ENCODE peak calls at places on chromosomes 4 and X, in six cellular contexts. One of them, this sample, is unnamed.
A peak's percentile ranks its signal among the peaks of the same experiment; 100 is the strongest.

GRCh38 chr4:41443340-41444079 is 94.4 kb upstream of the LIMCH1 start:
- DNase-seq in adrenal gland: no peak
- DNase-seq in Peyer's patch: no peak
- DNase-seq in transverse colon: no peak
- DNase-seq in ovary: no peak
- DNase-seq in A549: no peak
- DNase-seq in this sample: no peak

GRCh38 chr4:152278505-152279301 is 257.2 kb downstream of the FBXW7 start:
- DNase-seq in transverse colon: peak; percentile 39
- DNase-seq in Peyer's patch: peak; percentile 61
- DNase-seq in ovary: no peak
- DNase-seq in A549: no peak
- DNase-seq in adrenal gland: no peak
- DNase-seq in this sample: no peak

GRCh38 chrX:123860506-123860840 is 620 bp downstream of the XIAP start:
- DNase-seq in ovary: no peak
- DNase-seq in A549: peak; percentile 36
- DNase-seq in transverse colon: peak; percentile 62
- DNase-seq in adrenal gland: no peak
- DNase-seq in Peyer's patch: no peak
- DNase-seq in this sample: no peak

GRCh38 chr4:4284827-4285618 is 4.9 kb downstream of the LYAR start:
- DNase-seq in transverse colon: peak; percentile 73
- DNase-seq in A549: no peak
- DNase-seq in adrenal gland: no peak
- DNase-seq in Peyer's patch: peak; percentile 62
- DNase-seq in ovary: no peak
- DNase-seq in this sample: no peak

GRCh38 chrX:38271154-38271716 is 50.6 kb upstream of the SRPX start:
- DNase-seq in ovary: no peak
- DNase-seq in adrenal gland: no peak
- DNase-seq in transverse colon: no peak
- DNase-seq in Peyer's patch: no peak
- DNase-seq in A549: no peak
- DNase-seq in this sample: no peak

GRCh38 chrX:104343408-104344129 is 88.8 kb upstream of the ESX1 start:
- DNase-seq in transverse colon: peak; percentile 60
- DNase-seq in Peyer's patch: peak; percentile 34
- DNase-seq in adrenal gland: peak; percentile 77
- DNase-seq in ovary: no peak
- DNase-seq in A549: peak; percentile 20
- DNase-seq in this sample: no peak

GRCh38 chrX:147079974-147080373 is 265.4 kb upstream of the CXorf51A start:
- DNase-seq in Peyer's patch: no peak
- DNase-seq in ovary: no peak
- DNase-seq in adrenal gland: no peak
- DNase-seq in A549: no peak
- DNase-seq in transverse colon: no peak
- DNase-seq in this sample: no peak

GRCh38 chr4:159460408-159460807 is 357.5 kb downstream of the RAPGEF2 start:
- DNase-seq in Peyer's patch: no peak
- DNase-seq in ovary: no peak
- DNase-seq in transverse colon: no peak
- DNase-seq in adrenal gland: no peak
- DNase-seq in A549: no peak
- DNase-seq in this sample: no peak

GRCh38 chr4:82865592-82865991 is 25.4 kb downstream of the SEC31A start:
- DNase-seq in adrenal gland: no peak
- DNase-seq in ovary: no peak
- DNase-seq in Peyer's patch: no peak
- DNase-seq in transverse colon: no peak
- DNase-seq in A549: no peak
- DNase-seq in this sample: no peak

GRCh38 chrX:147550217-147550616 is 361.5 kb upstream of the FMR1 start:
- DNase-seq in ovary: peak; percentile 57
- DNase-seq in adrenal gland: peak; percentile 66
- DNase-seq in Peyer's patch: no peak
- DNase-seq in transverse colon: no peak
- DNase-seq in A549: no peak
- DNase-seq in this sample: no peak

GRCh38 chr4:73450398-73451004 is 14.5 kb downstream of the AFP start:
- DNase-seq in ovary: peak; percentile 66
- DNase-seq in A549: no peak
- DNase-seq in transverse colon: no peak
- DNase-seq in adrenal gland: no peak
- DNase-seq in Peyer's patch: no peak
- DNase-seq in this sample: peak; percentile 5

GRCh38 chr4:70688795-70689231 is 481 bp downstream of the UTP3 start:
- DNase-seq in Peyer's patch: no peak
- DNase-seq in ovary: no peak
- DNase-seq in transverse colon: peak; percentile 11
- DNase-seq in adrenal gland: no peak
- DNase-seq in A549: no peak
- DNase-seq in this sample: no peak

GRCh38 chr4:1871471-1872021 is 353 bp downstream of the NSD2 start:
- DNase-seq in transverse colon: peak; percentile 35
- DNase-seq in A549: no peak
- DNase-seq in ovary: peak; percentile 61
- DNase-seq in Peyer's patch: peak; percentile 66
- DNase-seq in adrenal gland: no peak
- DNase-seq in this sample: peak; percentile 32

GRCh38 chrX:8424941-8425340 is 39.7 kb upstream of the VCX3B start:
- DNase-seq in ovary: no peak
- DNase-seq in Peyer's patch: no peak
- DNase-seq in adrenal gland: no peak
- DNase-seq in A549: no peak
- DNase-seq in transverse colon: no peak
- DNase-seq in this sample: no peak

GRCh38 chr4:119536572-119537528 is 91.8 kb downstream of the PDE5A start:
- DNase-seq in adrenal gland: no peak
- DNase-seq in Peyer's patch: no peak
- DNase-seq in transverse colon: no peak
- DNase-seq in ovary: no peak
- DNase-seq in A549: no peak
- DNase-seq in this sample: no peak

GRCh38 chr4:86493460-86493859 is 100.7 kb upstream of the PTPN13 start:
- DNase-seq in adrenal gland: no peak
- DNase-seq in ovary: no peak
- DNase-seq in transverse colon: no peak
- DNase-seq in A549: no peak
- DNase-seq in Peyer's patch: no peak
- DNase-seq in this sample: no peak

GRCh38 chr4:70829492-70829891 is 10.2 kb downstream of the GRSF1 start:
- DNase-seq in A549: no peak
- DNase-seq in transverse colon: no peak
- DNase-seq in adrenal gland: no peak
- DNase-seq in Peyer's patch: no peak
- DNase-seq in ovary: no peak
- DNase-seq in this sample: no peak

GRCh38 chrX:25158635-25159034 is 142.9 kb upstream of the ARX start:
- DNase-seq in transverse colon: no peak
- DNase-seq in ovary: no peak
- DNase-seq in Peyer's patch: no peak
- DNase-seq in adrenal gland: no peak
- DNase-seq in A549: no peak
- DNase-seq in this sample: no peak

GRCh38 chrX:41152221-41152620 is 67.0 kb downstream of the USP9X start:
- DNase-seq in A549: no peak
- DNase-seq in ovary: no peak
- DNase-seq in Peyer's patch: no peak
- DNase-seq in transverse colon: no peak
- DNase-seq in adrenal gland: no peak
- DNase-seq in this sample: no peak

GRCh38 chr4:6106156-6106555 is 87.9 kb upstream of the C4orf50 start:
- DNase-seq in ovary: no peak
- DNase-seq in adrenal gland: peak; percentile 18
- DNase-seq in A549: no peak
- DNase-seq in transverse colon: no peak
- DNase-seq in Peyer's patch: no peak
- DNase-seq in this sample: no peak

GRCh38 chr4:3075652-3075981 is 1.1 kb downstream of the HTT start:
- DNase-seq in ovary: no peak
- DNase-seq in A549: no peak
- DNase-seq in Peyer's patch: no peak
- DNase-seq in adrenal gland: no peak
- DNase-seq in transverse colon: no peak
- DNase-seq in this sample: no peak
- TF ChIP-seq POLR2A in ovary: no peak
- TF ChIP-seq POLR2A in A549: no peak
- TF ChIP-seq POLR2A in Peyer's patch: no peak
- TF ChIP-seq POLR2A in adrenal gland: no peak
- TF ChIP-seq POLR2A in transverse colon: no peak
- TF ChIP-seq POLR2A in this sample: no peak

GRCh38 chr4:10168151-10168550 is 51.6 kb upstream of the WDR1 start:
- DNase-seq in adrenal gland: no peak
- DNase-seq in Peyer's patch: no peak
- DNase-seq in A549: no peak
- DNase-seq in transverse colon: no peak
- DNase-seq in ovary: no peak
- DNase-seq in this sample: no peak
- H3K27ac ChIP-seq in adrenal gland: no peak overlapping the region
- H3K27ac ChIP-seq in Peyer's patch: no peak overlapping the region
- H3K27ac ChIP-seq in A549: no peak overlapping the region
- H3K27ac ChIP-seq in transverse colon: no peak overlapping the region
- H3K27ac ChIP-seq in ovary: no peak overlapping the region
- H3K27ac ChIP-seq in this sample: no peak overlapping the region

GRCh38 chr4:99221980-99222379 is 2.9 kb upstream of the ADH6 start:
- DNase-seq in ovary: no peak
- DNase-seq in Peyer's patch: no peak
- DNase-seq in transverse colon: no peak
- DNase-seq in adrenal gland: no peak
- DNase-seq in A549: no peak
- DNase-seq in this sample: no peak

GRCh38 chr4:99219479-99219878 is 433 bp upstream of the ADH6 start:
- DNase-seq in ovary: no peak
- DNase-seq in transverse colon: no peak
- DNase-seq in adrenal gland: no peak
- DNase-seq in A549: no peak
- DNase-seq in Peyer's patch: no peak
- DNase-seq in this sample: no peak

DNA sequence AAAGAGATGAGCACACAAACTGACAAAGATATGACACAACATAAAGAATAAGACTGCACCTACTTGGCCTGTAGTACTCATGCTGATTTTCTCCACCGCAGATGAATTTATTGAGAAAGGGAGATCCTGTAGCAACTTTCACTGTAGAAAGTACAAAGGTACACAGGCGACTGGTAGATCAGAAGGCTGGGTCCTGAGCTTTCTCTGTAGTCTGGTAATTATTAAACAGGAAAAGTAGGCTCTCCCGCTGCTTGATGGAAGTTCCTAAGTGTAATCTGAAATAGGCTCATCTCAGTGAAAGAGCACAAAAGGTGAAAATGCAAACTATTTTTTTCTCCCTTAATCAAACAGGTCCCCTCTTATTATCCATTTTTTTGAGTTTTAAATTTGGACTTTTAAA is at the start of gene ADH6:
- DNase-seq in A549: no peak
- DNase-seq in adrenal gland: no peak
- DNase-seq in transverse colon: peak; percentile 39
- DNase-seq in ovary: no peak
- DNase-seq in Peyer's patch: no peak
- DNase-seq in this sample: no peak
- TF ChIP-seq POLR2A in A549: no peak
- TF ChIP-seq POLR2A in adrenal gland: no peak
- TF ChIP-seq POLR2A in transverse colon: no peak
- TF ChIP-seq POLR2A in ovary: no peak
- TF ChIP-seq POLR2A in Peyer's patch: peak; percentile 9
- TF ChIP-seq POLR2A in this sample: no peak

GRCh38 chr4:173414456-173414855 is 15.5 kb upstream of the SCRG1 start:
- DNase-seq in ovary: no peak
- DNase-seq in A549: no peak
- DNase-seq in adrenal gland: no peak
- DNase-seq in transverse colon: no peak
- DNase-seq in Peyer's patch: no peak
- DNase-seq in this sample: no peak
- H3K27ac ChIP-seq in ovary: no peak overlapping the region
- H3K27ac ChIP-seq in A549: no peak overlapping the region
- H3K27ac ChIP-seq in adrenal gland: no peak overlapping the region
- H3K27ac ChIP-seq in transverse colon: peak overlapping the region; percentile 22
- H3K27ac ChIP-seq in Peyer's patch: no peak overlapping the region
- H3K27ac ChIP-seq in this sample: no peak overlapping the region

DNA sequence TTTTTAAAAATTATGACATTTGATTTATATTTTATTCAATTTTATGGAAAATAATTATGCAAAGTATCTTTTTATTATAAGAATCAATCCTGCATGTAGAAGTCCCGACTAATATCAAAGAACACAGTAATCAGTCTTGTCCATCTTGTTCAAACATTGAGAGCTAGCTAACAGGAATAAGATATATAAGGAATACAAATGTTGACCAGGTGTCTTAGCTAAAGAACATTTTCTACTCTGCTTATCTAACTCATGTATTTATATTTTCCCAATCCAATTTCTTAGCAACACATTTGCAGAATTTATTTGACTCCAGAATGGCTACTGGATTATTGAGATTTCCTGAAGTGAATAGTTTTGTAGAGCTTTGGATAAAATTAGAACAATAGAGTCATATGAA is 61.5 kb upstream of the NR3C2 start:
- DNase-seq in transverse colon: no peak
- DNase-seq in Peyer's patch: no peak
- DNase-seq in A549: no peak
- DNase-seq in adrenal gland: no peak
- DNase-seq in ovary: no peak
- DNase-seq in this sample: no peak
- TF ChIP-seq POLR2A in transverse colon: no peak
- TF ChIP-seq POLR2A in Peyer's patch: no peak
- TF ChIP-seq POLR2A in A549: no peak
- TF ChIP-seq POLR2A in adrenal gland: no peak
- TF ChIP-seq POLR2A in ovary: no peak
- TF ChIP-seq POLR2A in this sample: no peak

GRCh38 chr4:149549911-149550310 is 265.7 kb downstream of the IQCM start:
- DNase-seq in transverse colon: no peak
- DNase-seq in ovary: no peak
- DNase-seq in A549: no peak
- DNase-seq in Peyer's patch: no peak
- DNase-seq in adrenal gland: peak; percentile 51
- DNase-seq in this sample: peak; percentile 32

GRCh38 chr4:149552601-149553000 is 263.0 kb downstream of the IQCM start:
- DNase-seq in Peyer's patch: no peak
- DNase-seq in A549: no peak
- DNase-seq in transverse colon: no peak
- DNase-seq in adrenal gland: no peak
- DNase-seq in ovary: no peak
- DNase-seq in this sample: no peak

GRCh38 chr4:149555146-149555545 is 260.5 kb downstream of the IQCM start:
- DNase-seq in adrenal gland: no peak
- DNase-seq in ovary: no peak
- DNase-seq in transverse colon: no peak
- DNase-seq in A549: no peak
- DNase-seq in Peyer's patch: no peak
- DNase-seq in this sample: no peak

DNA sequence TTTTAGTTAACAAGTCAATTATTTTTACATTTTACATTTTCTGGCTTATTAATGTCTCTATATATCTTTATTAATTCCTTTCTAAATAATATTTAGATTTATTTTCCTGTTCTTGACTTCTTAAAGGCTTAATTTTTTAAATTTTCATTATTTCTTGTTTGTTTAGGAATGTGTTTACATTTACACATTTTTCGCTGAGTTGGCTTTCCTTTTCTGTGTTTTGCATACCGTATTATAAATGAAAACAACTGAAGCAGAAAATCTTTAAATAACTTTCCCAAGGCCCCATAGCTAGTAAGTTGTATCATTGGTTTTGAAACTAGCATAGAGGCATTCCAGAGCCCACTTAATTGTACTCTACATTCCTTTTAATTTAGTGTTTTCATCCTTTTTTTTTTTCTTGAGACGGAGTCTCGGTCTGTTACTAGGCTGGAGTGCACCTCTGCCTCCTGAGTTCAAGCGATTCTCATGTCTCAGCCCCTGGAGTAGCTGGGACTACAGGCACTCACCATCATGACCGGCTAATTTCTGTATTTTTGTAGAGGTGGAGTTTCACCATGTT is 261.6 kb downstream of the IQCM start:
- DNase-seq in Peyer's patch: no peak
- DNase-seq in A549: no peak
- DNase-seq in adrenal gland: no peak
- DNase-seq in ovary: no peak
- DNase-seq in transverse colon: no peak
- DNase-seq in this sample: peak; percentile 1
- H3K27ac ChIP-seq in Peyer's patch: no peak overlapping the region
- H3K27ac ChIP-seq in A549: no peak overlapping the region
- H3K27ac ChIP-seq in adrenal gland: no peak overlapping the region
- H3K27ac ChIP-seq in ovary: no peak overlapping the region
- H3K27ac ChIP-seq in transverse colon: no peak overlapping the region
- H3K27ac ChIP-seq in this sample: no peak overlapping the region

This sample was measured in thyroid gland.